ENCODE peak calls at places on chromosomes 16 and 17, in five cellular contexts. S is HepG2, M is GM12878, Z is K562, K is SK-N-SH. D is an unnamed sample.

GRCh38 chr17:77501101-77501566 is 360.4 kb downstream of the SEC14L1 start:
- DNase-seq in M (no peak), Z (peak; percentile 65), S (peak; percentile 43), K (peak; percentile 75), D (no peak)

GRCh38 chr16:52488837-52489289 is 58.1 kb downstream of the TOX3 start:
- DNase-seq in M (no peak), Z (no peak), S (peak; percentile 98), K (no peak), D (no peak)

GRCh38 chr17:58335061-58335731 is 6.6 kb upstream of the TSPOAP1 start:
- DNase-seq in M (no peak), S (no peak), Z (no peak), K (no peak), D (no peak)

GRCh38 chr17:57092171-57092570 is 7.1 kb downstream of the AKAP1 start:
- DNase-seq in S (no peak), K (no peak), M (no peak), Z (no peak), D (no peak)

GRCh38 chr17:68634345-68634876 is 33.2 kb upstream of the FAM20A start:
- DNase-seq in M (no peak), Z (peak; percentile 10), K (no peak), S (peak; percentile 18), D (no peak)

GRCh38 chr16:49027420-49027819 is 254.2 kb downstream of the CBLN1 start:
- DNase-seq in Z (no peak), S (no peak), M (no peak), K (no peak), D (no peak)

GRCh38 chr17:62761884-62762283 is 46.2 kb downstream of the MARCHF10 start:
- DNase-seq in Z (no peak), K (no peak), M (no peak), S (no peak), D (no peak)

GRCh38 chr16:51407921-51408320 is 256.9 kb upstream of the SALL1 start:
- DNase-seq in K (no peak), Z (no peak), M (no peak), S (no peak), D (no peak)

GRCh38 chr17:79978545-79978852 is 57.2 kb downstream of the TBC1D16 start:
- DNase-seq in S (no peak), Z (no peak), M (no peak), K (no peak), D (no peak)

GRCh38 chr16:83977056-83977815 is 9.2 kb downstream of the NECAB2 start:
- DNase-seq in M (no peak), K (no peak), Z (no peak), S (no peak), D (no peak)

GRCh38 chr16:79592150-79592549 is 8.4 kb downstream of the MAF start:
- DNase-seq in K (no peak), S (no peak), M (no peak), Z (no peak), D (no peak)

GRCh38 chr17:77897741-77898301 is 60.7 kb upstream of the TNRC6C start:
- DNase-seq in S (no peak), K (no peak), Z (no peak), M (no peak), D (no peak)

GRCh38 chr16:68752602-68753001 is 15.5 kb downstream of the CDH1 start:
- DNase-seq in M (no peak), S (peak; percentile 40), K (no peak), Z (no peak), D (no peak)

GRCh38 chr16:51327001-51327400 is 175.9 kb upstream of the SALL1 start:
- DNase-seq in S (no peak), Z (no peak), K (no peak), M (no peak), D (no peak)

GRCh38 chr17:67672592-67672991 is 45.1 kb upstream of the NOL11 start:
- DNase-seq in M (no peak), K (no peak), S (no peak), Z (no peak), D (no peak)

GRCh38 chr17:1625507-1626080 is 3.0 kb downstream of the SLC43A2 start:
- DNase-seq in M (no peak), K (no peak), Z (no peak), S (no peak), D (no peak)

GRCh38 chr16:14510939-14511797 is 118.9 kb downstream of the PARN start:
- DNase-seq in Z (no peak), M (no peak), K (no peak), S (peak; percentile 99), D (no peak)

GRCh38 chr17:49741009-49741691 is 22.8 kb downstream of the FAM117A start:
- DNase-seq in K (no peak), S (no peak), Z (no peak), M (no peak), D (no peak)

GRCh38 chr16:14310519-14310991 is 239.4 kb downstream of the MRTFB start:
- DNase-seq in M (peak; percentile 86), S (peak; percentile 51), K (peak; percentile 44), Z (peak; percentile 44), D (no peak)

GRCh38 chr17:50834786-50835562 is 412 bp upstream of the WFIKKN2 start:
- DNase-seq in Z (no peak), K (no peak), M (no peak), S (no peak), D (no peak)

GRCh38 chr17:42285346-42286050 is 2.8 kb upstream of the STAT5A start:
- DNase-seq in Z (no peak), K (no peak), M (no peak), S (no peak), D (no peak)

GRCh38 chr16:30184430-30185140 is 1.2 kb downstream of the CORO1A start:
- DNase-seq in M (peak; percentile 28), Z (peak; percentile 24), S (no peak), K (peak; percentile 67), D (no peak)

GRCh38 chr16:29653436-29653835 is 9.6 kb upstream of the SPN start:
- DNase-seq in K (no peak), M (no peak), Z (no peak), S (no peak), D (no peak)

GRCh38 chr17:78315355-78316114 is 44.3 kb downstream of the SOCS3 start:
- DNase-seq in K (peak; percentile 57), Z (peak; percentile 96), M (peak; percentile 33), S (peak; percentile 45), D (peak; percentile 88)

GRCh38 chr17:48720263-48721008 is 1.9 kb downstream of the PRAC1 start:
- DNase-seq in K (no peak), M (no peak), Z (no peak), S (no peak), D (no peak)
- TF ChIP-seq ZBTB33 in K (no peak), M (no peak), Z (no peak), S (no peak), D (no peak)

GRCh38 chr16:87228363-87228762 is 88.8 kb downstream of the C16orf95 start:
- DNase-seq in Z (no peak), M (no peak), S (no peak), K (no peak), D (no peak)
- TF ChIP-seq ZBTB33 in Z (no peak), M (no peak), S (no peak), K (no peak), D (no peak)

DNA sequence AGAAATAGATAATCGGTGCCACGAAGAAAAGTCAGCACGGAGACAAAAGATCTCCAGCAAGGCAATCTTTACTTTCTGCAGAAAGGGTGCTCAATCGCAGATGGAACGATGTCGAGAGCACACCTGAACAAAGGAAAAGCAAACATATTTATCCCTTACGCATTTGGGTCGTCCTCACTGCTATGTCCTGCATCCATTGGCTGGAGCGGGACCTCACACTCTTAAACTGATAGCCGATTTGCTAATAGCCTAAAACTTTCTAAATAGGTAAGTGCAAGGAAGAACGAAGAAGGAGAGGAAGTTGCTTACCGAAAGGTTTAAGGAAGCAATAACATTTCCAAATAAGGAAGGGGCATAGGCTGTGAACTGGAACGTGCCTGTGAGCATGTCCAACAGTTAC is 1.2 kb upstream of the AKAP10 start:
- DNase-seq in Z (no peak), K (no peak), M (no peak), S (no peak), D (no peak)
- TF ChIP-seq ZBTB33 in Z (no peak), K (no peak), M (no peak), S (no peak), D (no peak)

DNA sequence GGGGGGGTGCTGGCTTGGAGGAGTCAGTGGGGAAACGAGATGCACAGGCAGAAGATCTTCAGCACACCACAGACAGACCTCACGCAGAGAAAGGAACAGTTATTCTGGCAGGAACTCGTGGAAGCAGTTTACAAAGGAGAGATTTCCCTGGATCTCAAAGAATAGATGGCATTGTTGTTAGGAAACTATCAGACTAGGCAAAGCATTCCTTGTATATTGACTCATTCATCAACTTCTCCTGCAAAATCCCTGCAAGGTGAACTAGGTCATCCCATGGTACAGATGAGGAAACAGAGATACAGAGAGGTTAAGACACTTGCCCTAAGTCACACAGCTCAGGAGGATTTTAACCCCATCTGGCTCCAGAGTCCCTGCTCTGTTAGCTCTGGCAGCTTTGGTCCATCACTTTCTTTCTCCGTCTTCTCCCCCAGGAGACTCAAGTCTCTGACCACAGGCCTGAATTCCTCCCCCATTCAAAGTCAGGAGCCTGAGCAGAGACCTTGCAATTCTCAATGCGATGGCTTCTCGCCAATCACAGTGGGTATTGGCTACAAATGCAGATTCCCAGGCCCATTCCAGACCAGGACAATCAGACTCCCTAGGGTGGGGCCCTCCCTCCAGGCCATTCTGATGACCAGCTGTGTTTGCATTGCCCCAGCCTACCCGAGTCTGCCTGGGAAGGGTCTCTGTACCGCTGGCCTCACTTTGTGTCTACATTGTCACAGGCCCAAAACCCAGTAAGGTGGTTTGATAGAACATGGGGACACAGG is 56.4 kb downstream of the LITAF start:
- DNase-seq in Z (no peak), K (no peak), S (peak; percentile 27), M (no peak), D (no peak)
- TF ChIP-seq ZBTB33 in Z (no peak), K (no peak), S (no peak), M (no peak), D (no peak)

DNA sequence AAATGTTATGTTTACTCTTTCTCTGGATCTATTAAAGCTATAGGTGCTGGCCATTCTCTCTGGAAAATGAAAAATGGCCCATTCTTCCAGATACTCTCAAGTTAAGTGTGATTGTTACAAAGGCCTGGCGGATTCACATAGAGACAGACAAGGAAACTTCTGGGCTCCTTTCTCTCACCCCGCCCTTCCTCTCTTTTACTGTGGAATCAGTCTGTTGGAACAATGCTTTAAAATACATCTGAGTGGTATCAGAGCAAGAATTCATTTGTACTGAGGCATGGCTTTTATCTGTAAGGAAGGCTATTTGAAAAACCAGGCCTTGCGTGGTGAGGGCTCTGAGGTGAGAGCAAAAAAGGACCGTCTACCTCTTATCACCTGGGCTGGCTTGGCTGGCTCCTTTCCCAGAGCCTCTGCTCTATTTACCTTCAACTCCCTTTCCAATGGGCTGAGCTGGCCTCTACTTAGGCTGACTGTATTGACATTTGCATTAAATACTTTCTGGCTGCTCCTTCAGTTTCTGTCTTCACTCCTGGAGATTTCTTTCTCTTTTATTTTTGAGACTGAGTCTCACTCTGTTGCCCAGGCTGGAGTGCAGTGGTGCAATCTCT is 274.0 kb downstream of the PHKB start:
- DNase-seq in S (no peak), M (no peak), K (no peak), Z (no peak), D (no peak)
- TF ChIP-seq ZBTB33 in S (no peak), M (no peak), K (no peak), Z (no peak), D (no peak)

D was measured in HCT116.